ENCODE peak calls at places on chromosomes 5 and 9, in seven cellular contexts. N is IMR-90, Q is H1, B is H9, A is neuronal stem cell, P is mesenchymal stem cell, T is trophoblast cell. I is an unnamed sample.

GRCh38 chr5:174204914-174205313 is 159.4 kb downstream of the NSG2 start:
- DNase-seq in N (no peak), Q (peak), B (peak), A (peak), P (no peak), T (peak), I (peak)

GRCh38 chr9:2616726-2617377 is 4.7 kb upstream of the VLDLR start:
- DNase-seq in N (no peak), Q (no peak), B (no peak), A (no peak), P (no peak), T (no peak), I (no peak)

GRCh38 chr5:7074176-7074575 is 321.8 kb upstream of the ADCY2 start:
- DNase-seq in N (no peak), Q (no peak), B (no peak), A (no peak), P (no peak), T (no peak), I (no peak)

GRCh38 chr5:96790851-96791513 is 16.8 kb downstream of the ERAP1 start:
- DNase-seq in N (peak), Q (no peak), B (no peak), A (no peak), P (peak), T (peak), I (no peak)

GRCh38 chr5:162209005-162209605 is 141.5 kb downstream of the GABRG2 start:
- DNase-seq in N (no peak), Q (peak), B (peak), A (peak), P (no peak), T (peak), I (peak)

GRCh38 chr5:123099514-123100151 is 10.6 kb downstream of the PRDM6 start:
- DNase-seq in N (no peak), Q (peak), B (peak), A (no peak), P (peak), T (peak), I (peak)

GRCh38 chr5:173317091-173317685 is 11.0 kb downstream of the STC2 start:
- DNase-seq in N (no peak), Q (no peak), B (no peak), A (no peak), P (no peak), T (no peak), I (no peak)

GRCh38 chr5:177309351-177310191 is 2.1 kb downstream of the MXD3 start:
- DNase-seq in N (peak), Q (peak), B (peak), A (peak), P (peak), T (peak), I (peak)

GRCh38 chr5:126363658-126364057 is 59.6 kb upstream of the GRAMD2B start:
- DNase-seq in N (no peak), Q (no peak), B (no peak), A (no peak), P (peak), T (no peak), I (no peak)

GRCh38 chr9:14428781-14429230 is 114.9 kb upstream of the NFIB start:
- DNase-seq in N (peak), Q (peak), B (peak), A (peak), P (peak), T (peak), I (peak)

GRCh38 chr5:64497390-64497789 is 8.4 kb upstream of the RGS7BP start:
- DNase-seq in N (peak), Q (no peak), B (no peak), A (peak), P (peak), T (peak), I (peak)

GRCh38 chr5:82347213-82347947 is 69.2 kb upstream of the RPS23 start:
- DNase-seq in N (peak), Q (no peak), B (no peak), A (no peak), P (peak), T (no peak), I (no peak)

GRCh38 chr5:138775034-138775433 is 21.8 kb downstream of the CTNNA1 start:
- DNase-seq in N (no peak), Q (no peak), B (no peak), A (no peak), P (no peak), T (peak), I (no peak)

GRCh38 chr9:107389617-107390071 is 99.9 kb downstream of the KLF4 start:
- DNase-seq in N (peak), Q (no peak), B (no peak), A (no peak), P (peak), T (peak), I (no peak)

GRCh38 chr9:120587357-120587756 is 7.4 kb upstream of the CDK5RAP2 start:
- DNase-seq in N (no peak), Q (no peak), B (no peak), A (no peak), P (no peak), T (no peak), I (no peak)

GRCh38 chr5:35598707-35599370 is 18.8 kb upstream of the SPEF2 start:
- DNase-seq in N (no peak), Q (peak), B (peak), A (no peak), P (no peak), T (no peak), I (peak)

GRCh38 chr9:112493738-112494137 is 7.1 kb downstream of the KIAA1958 start:
- DNase-seq in N (no peak), Q (no peak), B (no peak), A (no peak), P (no peak), T (no peak), I (no peak)
- H2BK120ac ChIP-seq in N (no peak), Q (no peak), B (no peak), A (no peak), P (no peak), T (no peak), I (no peak)

GRCh38 chr9:135297716-135298075 is 181.9 kb upstream of the PPP1R26 start:
- DNase-seq in N (no peak), Q (no peak), B (no peak), A (no peak), P (no peak), T (no peak), I (no peak)
- H2BK120ac ChIP-seq in N (no peak), Q (peak), B (no peak), A (peak), P (no peak), T (no peak), I (no peak)

DNA sequence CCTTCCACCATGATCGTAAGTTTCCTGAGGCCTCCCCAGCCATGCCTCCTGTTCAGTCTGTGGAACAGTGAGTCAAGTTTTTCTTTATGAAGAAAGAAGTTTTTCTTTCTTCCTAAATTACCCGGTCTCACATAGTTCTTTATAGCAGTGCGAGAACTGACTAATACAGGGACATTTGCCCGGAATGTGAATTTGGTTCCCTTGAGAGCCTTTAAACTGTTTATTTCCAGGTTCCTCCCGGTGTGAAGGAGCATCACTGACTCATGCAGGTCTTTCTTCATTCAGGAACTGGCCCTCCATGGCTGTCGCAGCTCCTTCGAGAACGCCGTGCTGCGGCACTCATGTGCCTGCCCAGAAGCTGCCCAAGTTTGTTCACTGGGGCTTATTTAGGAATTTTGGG is 87.7 kb downstream of the PTCH1 start:
- DNase-seq in N (peak), Q (no peak), B (no peak), A (no peak), P (peak), T (no peak), I (no peak)
- H2BK120ac ChIP-seq in N (no peak), Q (no peak), B (no peak), A (no peak), P (no peak), T (no peak), I (no peak)

GRCh38 chr9:92716557-92716956 is 46.6 kb upstream of the IPPK start:
- DNase-seq in N (peak), Q (peak), B (peak), A (peak), P (peak), T (peak), I (peak)
- H2BK120ac ChIP-seq in N (no peak), Q (no peak), B (no peak), A (no peak), P (no peak), T (no peak), I (no peak)

GRCh38 chr5:153979015-153979414 is 59.7 kb downstream of the FAM114A2 start:
- DNase-seq in N (no peak), Q (no peak), B (no peak), A (no peak), P (no peak), T (no peak), I (no peak)
- H2BK120ac ChIP-seq in N (no peak), Q (no peak), B (no peak), A (no peak), P (no peak), T (no peak), I (no peak)

GRCh38 chr9:90983394-90983793 is 181.8 kb downstream of the SYK start:
- DNase-seq in N (no peak), Q (no peak), B (no peak), A (no peak), P (no peak), T (no peak), I (no peak)
- H2BK120ac ChIP-seq in N (no peak), Q (no peak), B (no peak), A (no peak), P (no peak), T (no peak), I (no peak)

DNA sequence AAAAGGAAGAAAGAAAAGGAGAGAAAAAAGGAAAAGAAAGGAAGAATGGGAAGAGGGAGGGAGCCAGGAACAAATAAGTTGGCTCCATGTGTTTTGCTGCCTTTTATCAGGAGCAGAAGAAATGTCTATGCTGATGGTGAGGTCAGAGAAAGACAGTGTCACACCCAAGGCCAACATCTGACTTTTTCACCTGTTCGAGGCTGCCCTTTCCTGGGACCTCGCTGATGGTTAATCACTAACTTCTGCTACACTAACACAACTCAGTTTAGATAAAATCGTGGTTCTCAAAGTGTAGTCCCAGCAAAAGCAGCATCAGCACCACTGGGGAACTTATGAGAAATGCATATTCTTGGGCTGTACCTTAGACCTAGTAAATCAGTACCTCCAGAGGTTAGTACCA is 88.2 kb upstream of the FER start:
- DNase-seq in N (no peak), Q (no peak), B (no peak), A (no peak), P (no peak), T (no peak), I (no peak)
- H2BK120ac ChIP-seq in N (no peak), Q (no peak), B (no peak), A (no peak), P (no peak), T (no peak), I (no peak)

GRCh38 chr5:111242606-111243005 is 18.4 kb downstream of the CAMK4 start:
- DNase-seq in N (no peak), Q (no peak), B (no peak), A (no peak), P (no peak), T (no peak), I (no peak)
- H2BK120ac ChIP-seq in N (no peak), Q (no peak), B (no peak), A (no peak), P (no peak), T (no peak), I (no peak)

GRCh38 chr5:127961764-127962148 is 121.8 kb upstream of the SLC12A2 start:
- DNase-seq in N (no peak), Q (no peak), B (no peak), A (no peak), P (no peak), T (no peak), I (no peak)

GRCh38 chr5:127962491-127962890 is 121.1 kb upstream of the SLC12A2 start:
- DNase-seq in N (no peak), Q (no peak), B (no peak), A (no peak), P (no peak), T (no peak), I (no peak)

GRCh38 chr5:127963233-127963632 is 120.3 kb upstream of the SLC12A2 start:
- DNase-seq in N (no peak), Q (no peak), B (no peak), A (no peak), P (no peak), T (no peak), I (no peak)

GRCh38 chr5:127961006-127961763 is 122.4 kb upstream of the SLC12A2 start:
- DNase-seq in N (no peak), Q (no peak), B (no peak), A (no peak), P (no peak), T (no peak), I (no peak)

GRCh38 chr5:127963931-127964330 is 119.6 kb upstream of the SLC12A2 start:
- DNase-seq in N (peak), Q (no peak), B (no peak), A (no peak), P (peak), T (no peak), I (no peak)
- H2BK120ac ChIP-seq in N (no peak), Q (no peak), B (no peak), A (no peak), P (no peak), T (no peak), I (no peak)

GRCh38 chr9:68705636-68706578 is 867 bp downstream of the PIP5K1B start:
- DNase-seq in N (no peak), Q (peak), B (peak), A (no peak), P (peak), T (no peak), I (peak)
- H2BK120ac ChIP-seq in N (no peak), Q (no peak), B (no peak), A (no peak), P (no peak), T (no peak), I (no peak)

I was measured in mesendoderm.